ENCODE peak calls at places on chromosomes 4 and X, in nine cellular contexts. O, B, I, K, P, F, M, C and D are unnamed samples.

GRCh38 chrX:78517124-78517523 is 142.0 kb downstream of the RTL3 start:
- DNase-seq in C (no peak), K (no peak), M (no peak), P (no peak), B (peak), F (no peak), O (no peak), I (no peak), D (no peak)

GRCh38 chrX:18983711-18984380 is at the start of gene PHKA2:
- DNase-seq in C (no peak), F (no peak), M (no peak), I (peak), B (no peak), O (peak), P (no peak), K (peak), D (peak)

GRCh38 chr4:169159614-169160013 is 111.1 kb downstream of the SH3RF1 start:
- DNase-seq in F (no peak), C (no peak), P (no peak), B (no peak), O (peak), I (peak), K (peak), M (no peak), D (no peak)

GRCh38 chrX:68114573-68115199 is 318.6 kb downstream of the OPHN1 start:
- DNase-seq in K (no peak), M (no peak), F (peak), O (peak), B (no peak), C (no peak), P (no peak), I (peak), D (no peak)

GRCh38 chr4:179626687-179627086 is 2184.4 kb upstream of the AGA start:
- DNase-seq in B (no peak), I (no peak), K (no peak), M (no peak), P (no peak), C (no peak), O (no peak), F (no peak), D (no peak)

GRCh38 chr4:153260152-153260551 is 55.9 kb downstream of the TRIM2 start:
- DNase-seq in M (no peak), P (no peak), F (no peak), B (peak), O (peak), I (no peak), K (no peak), C (no peak), D (no peak)

GRCh38 chrX:70168238-70169188 is 8.8 kb upstream of the DGAT2L6 start:
- DNase-seq in P (peak), O (peak), B (no peak), K (peak), C (no peak), M (peak), F (no peak), I (peak), D (peak)

GRCh38 chrX:43504394-43504793 is 151.7 kb upstream of the MAOA start:
- DNase-seq in P (no peak), B (no peak), I (no peak), M (no peak), C (no peak), F (no peak), O (no peak), K (no peak), D (no peak)

GRCh38 chrX:10833299-10834169 is 213.1 kb upstream of the MID1 start:
- DNase-seq in M (peak), C (no peak), P (no peak), K (peak), B (no peak), O (peak), F (peak), I (peak), D (peak)

GRCh38 chrX:53047228-53047627 is 1.4 kb upstream of the GPR173 start:
- DNase-seq in F (no peak), P (no peak), I (no peak), B (no peak), O (peak), K (no peak), C (no peak), M (no peak), D (no peak)

GRCh38 chrX:108736509-108737479 is at the start of gene IRS4:
- DNase-seq in F (no peak), K (no peak), B (no peak), O (peak), M (no peak), I (no peak), P (no peak), C (peak), D (peak)

GRCh38 chr4:38489924-38490639 is 173.9 kb upstream of the KLF3 start:
- DNase-seq in B (no peak), M (no peak), F (no peak), P (no peak), K (no peak), O (peak), C (no peak), I (peak), D (no peak)

GRCh38 chr4:79653871-79654270 is 245.8 kb upstream of the GK2 start:
- DNase-seq in I (no peak), F (no peak), P (no peak), C (no peak), B (no peak), K (no peak), M (no peak), O (peak), D (no peak)

GRCh38 chrX:12210921-12211320 is 72.6 kb downstream of the FRMPD4 start:
- DNase-seq in C (no peak), P (peak), B (no peak), O (peak), I (peak), K (no peak), F (no peak), M (no peak), D (no peak)

GRCh38 chr4:243407-243806 is 61.9 kb downstream of the ZNF732 start:
- DNase-seq in M (no peak), O (no peak), B (no peak), P (no peak), K (no peak), I (no peak), F (no peak), C (no peak), D (peak)

GRCh38 chr4:115042496-115042895 is 70.9 kb downstream of the NDST4 start:
- DNase-seq in M (no peak), B (no peak), P (no peak), C (no peak), F (no peak), I (no peak), O (no peak), K (no peak), D (no peak)

GRCh38 chr4:86831262-86832090 is 17.7 kb downstream of the SLC10A6 start:
- DNase-seq in P (peak), B (no peak), M (no peak), O (peak), I (peak), C (no peak), F (peak), K (peak), D (peak)

GRCh38 chrX:41960142-41960541 is 36.8 kb upstream of the CASK start:
- DNase-seq in B (no peak), P (no peak), F (no peak), C (no peak), M (no peak), K (no peak), I (no peak), O (no peak), D (no peak)